ENCODE peak calls at places on chromosomes 13 and 19, in four cellular contexts. K is IMR-90, P is HL-60, T is PC-3. H is an unnamed sample.

GRCh38 chr13:113742000-113742441 is 17.0 kb upstream of the TMEM255B start:
- DNase-seq in T (peak), K (peak), P (peak), H (peak)

GRCh38 chr13:114140131-114140908 is 7.9 kb upstream of the RASA3 start:
- DNase-seq in P (no peak), K (no peak), T (no peak), H (no peak)

GRCh38 chr19:49592486-49593232 is 1.7 kb downstream of the PRR12 start:
- DNase-seq in T (peak), P (peak), K (no peak), H (peak)

GRCh38 chr13:81458211-81458610 is 1117.3 kb upstream of the SPRY2 start:
- DNase-seq in P (no peak), T (no peak), K (no peak), H (no peak)

GRCh38 chr13:76222511-76222910 is 586.4 kb downstream of the LMO7 start:
- DNase-seq in K (peak), P (no peak), T (no peak), H (no peak)

GRCh38 chr13:111413407-111414187 is 93.2 kb downstream of the TEX29 start:
- DNase-seq in T (no peak), K (no peak), P (no peak), H (no peak)

GRCh38 chr13:96994030-96994848 is at the start of gene OXGR1:
- DNase-seq in T (no peak), K (no peak), P (no peak), H (no peak)

GRCh38 chr19:38921420-38922274 is 8.9 kb downstream of the SARS2 start:
- DNase-seq in T (no peak), K (no peak), P (no peak), H (no peak)

GRCh38 chr19:680287-681028 is 4.3 kb downstream of the FSTL3 start:
- DNase-seq in K (peak), P (peak), T (peak), H (peak)

GRCh38 chr19:55440411-55441105 is 2.5 kb downstream of the SHISA7 start:
- DNase-seq in K (no peak), T (no peak), P (no peak), H (no peak)

GRCh38 chr19:1131718-1132552 is 28.1 kb downstream of the GPX4 start:
- DNase-seq in P (peak), K (peak), T (no peak), H (peak)

GRCh38 chr19:16726916-16727315 is 7.3 kb downstream of the NWD1 start:
- DNase-seq in K (no peak), T (no peak), P (no peak), H (no peak)

GRCh38 chr19:42442833-42443232 is at the start of gene CXCL17:
- DNase-seq in K (no peak), P (no peak), T (peak), H (no peak)

GRCh38 chr13:110491869-110492268 is 69.7 kb downstream of the RAB20 start:
- DNase-seq in T (no peak), P (no peak), K (no peak), H (no peak)

GRCh38 chr19:54644056-54644455 is 13.8 kb downstream of the LILRB1 start:
- DNase-seq in K (no peak), P (no peak), T (no peak), H (no peak)

GRCh38 chr13:114027046-114027760 is 53.3 kb upstream of the C13orf46 start:
- DNase-seq in K (peak), T (no peak), P (no peak), H (peak)

GRCh38 chr13:94308808-94309207 is 170.7 kb downstream of the DCT start:
- DNase-seq in P (no peak), K (no peak), T (no peak), H (no peak)

GRCh38 chr19:4866595-4867424 is 657 bp downstream of the PLIN3 start:
- DNase-seq in K (peak), T (peak), P (peak), H (peak)

GRCh38 chr19:531753-532571 is at the start of gene CDC34:
- DNase-seq in P (no peak), K (no peak), T (no peak), H (no peak)

GRCh38 chr19:6856749-6857372 is 30.5 kb upstream of the ADGRE1 start:
- DNase-seq in P (no peak), T (no peak), K (no peak), H (no peak)

GRCh38 chr13:113406321-113407102 is 42.6 kb upstream of the GRTP1 start:
- DNase-seq in K (no peak), T (no peak), P (no peak), H (no peak)

DNA sequence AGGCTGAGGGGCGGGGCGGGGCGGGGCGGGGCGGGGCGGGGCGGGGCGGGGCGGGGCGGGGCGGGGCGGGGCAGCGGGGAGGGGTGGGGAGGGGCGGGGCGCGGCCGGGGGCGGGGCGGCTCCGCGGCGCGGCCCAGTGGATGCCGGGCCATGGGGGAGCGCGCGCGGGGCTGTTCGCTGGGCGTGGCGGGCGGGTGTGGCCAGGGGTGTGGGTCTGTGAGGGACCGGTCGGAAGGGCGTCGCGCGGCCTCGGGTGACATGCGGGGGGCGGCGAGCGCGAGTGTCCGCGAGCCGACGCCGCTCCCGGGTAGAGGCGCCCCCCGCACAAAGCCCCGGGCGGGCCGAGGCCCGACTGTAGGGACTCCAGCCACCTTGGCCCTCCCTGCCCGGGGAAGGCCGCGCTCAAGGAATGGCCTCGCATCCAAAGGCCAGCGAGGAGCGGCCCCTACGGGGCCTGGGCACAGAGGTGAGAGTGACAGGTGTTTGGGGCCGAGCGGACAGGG is at the start of gene ZFP28:
- DNase-seq in P (peak), T (no peak), K (no peak), H (no peak)
- H3K4me3 ChIP-seq in P (peak), T (peak), K (peak), H (peak)

GRCh38 chr19:18232540-18233223 is 6.4 kb upstream of the PDE4C start:
- DNase-seq in T (no peak), P (no peak), K (no peak), H (no peak)
- H3K4me3 ChIP-seq in T (no peak), P (no peak), K (no peak), H (no peak)

GRCh38 chr13:29439601-29440381 is 155.7 kb downstream of the SLC7A1 start:
- DNase-seq in K (no peak), P (no peak), T (no peak), H (peak)
- H3K4me3 ChIP-seq in K (no peak), P (no peak), T (no peak), H (no peak)

GRCh38 chr13:106471957-106472543 is 63.4 kb downstream of the EFNB2 start:
- DNase-seq in K (peak), T (peak), P (no peak), H (peak)
- H3K4me3 ChIP-seq in K (peak), T (peak), P (no peak), H (peak)